ENCODE peak calls at places on chromosome 1, in five cellular contexts. One of them, this sample, is unnamed.

GRCh38 chr1:47766832-47767740 is 230.1 kb downstream of the TRABD2B start:
- DNase-seq in GOT3: no peak
- DNase-seq in effector CD4-positive, alpha-beta T cell: no peak
- DNase-seq in HT1080: no peak
- DNase-seq in HS-5: no peak
- DNase-seq in this sample: no peak

GRCh38 chr1:53629101-53629691 is 109.8 kb downstream of the GLIS1 start:
- DNase-seq in HS-5: no peak
- DNase-seq in GOT3: no peak
- DNase-seq in effector CD4-positive, alpha-beta T cell: no peak
- DNase-seq in HT1080: no peak
- DNase-seq in this sample: no peak

GRCh38 chr1:222463059-222463730 is 84.7 kb downstream of the HHIPL2 start:
- DNase-seq in HS-5: no peak
- DNase-seq in HT1080: no peak
- DNase-seq in effector CD4-positive, alpha-beta T cell: no peak
- DNase-seq in GOT3: no peak
- DNase-seq in this sample: no peak

GRCh38 chr1:151255381-151255780 is 847 bp downstream of the PSMD4 start:
- DNase-seq in HT1080: no peak
- DNase-seq in effector CD4-positive, alpha-beta T cell: no peak
- DNase-seq in HS-5: no peak
- DNase-seq in GOT3: no peak
- DNase-seq in this sample: no peak

GRCh38 chr1:201648911-201649775 is 110.2 kb downstream of the NAV1 start:
- DNase-seq in GOT3: no peak
- DNase-seq in HT1080: no peak
- DNase-seq in effector CD4-positive, alpha-beta T cell: no peak
- DNase-seq in HS-5: no peak
- DNase-seq in this sample: no peak

GRCh38 chr1:44780583-44781121 is 5.3 kb downstream of the RPS8 start:
- DNase-seq in HT1080: no peak
- DNase-seq in GOT3: no peak
- DNase-seq in HS-5: no peak
- DNase-seq in effector CD4-positive, alpha-beta T cell: no peak
- DNase-seq in this sample: no peak

GRCh38 chr1:204449631-204450280 is 38.1 kb upstream of the PPP1R15B start:
- DNase-seq in GOT3: no peak
- DNase-seq in HS-5: no peak
- DNase-seq in effector CD4-positive, alpha-beta T cell: no peak
- DNase-seq in HT1080: no peak
- DNase-seq in this sample: no peak

GRCh38 chr1:227308367-227309336 is 9.6 kb downstream of the CDC42BPA start:
- DNase-seq in HS-5: no peak
- DNase-seq in HT1080: no peak
- DNase-seq in GOT3: no peak
- DNase-seq in effector CD4-positive, alpha-beta T cell: no peak
- DNase-seq in this sample: no peak

GRCh38 chr1:188433428-188433827 is 1604.7 kb downstream of the PLA2G4A start:
- DNase-seq in HT1080: no peak
- DNase-seq in HS-5: peak
- DNase-seq in effector CD4-positive, alpha-beta T cell: no peak
- DNase-seq in GOT3: no peak
- DNase-seq in this sample: no peak

GRCh38 chr1:117695796-117696505 is 90.1 kb downstream of the TENT5C start:
- DNase-seq in HT1080: peak
- DNase-seq in HS-5: peak
- DNase-seq in GOT3: no peak
- DNase-seq in effector CD4-positive, alpha-beta T cell: no peak
- DNase-seq in this sample: no peak

GRCh38 chr1:183126528-183126927 is 59.5 kb upstream of the LAMC2 start:
- DNase-seq in GOT3: no peak
- DNase-seq in HT1080: no peak
- DNase-seq in effector CD4-positive, alpha-beta T cell: no peak
- DNase-seq in HS-5: no peak
- DNase-seq in this sample: no peak